ENCODE peak calls at places on chromosomes 3 and 15, in four cellular contexts. E, P, A and C are unnamed samples.

GRCh38 chr3:27575509-27575908 is 91.3 kb upstream of the SLC4A7 start:
- DNase-seq in E (no peak), P (peak), A (no peak), C (no peak)

GRCh38 chr15:73939138-73939537 is 12.9 kb downstream of the LOXL1 start:
- DNase-seq in E (no peak), P (no peak), A (no peak), C (no peak)

GRCh38 chr3:162938073-162938472 is 1441.5 kb downstream of the OTOL1 start:
- DNase-seq in E (no peak), P (no peak), A (no peak), C (no peak)

GRCh38 chr15:64213646-64214045 is 50.8 kb upstream of the PPIB start:
- DNase-seq in E (no peak), P (no peak), A (no peak), C (no peak)

GRCh38 chr3:147903037-147903436 is 493.9 kb downstream of the ZIC1 start:
- DNase-seq in E (no peak), P (no peak), A (no peak), C (no peak)

GRCh38 chr15:49495993-49496747 is 73.1 kb downstream of the FGF7 start:
- DNase-seq in E (no peak), P (no peak), A (no peak), C (no peak)

GRCh38 chr15:53359038-53359437 is 400.4 kb downstream of the WDR72 start:
- DNase-seq in E (no peak), P (no peak), A (no peak), C (no peak)

GRCh38 chr3:152574461-152575079 is 260.4 kb upstream of the P2RY1 start:
- DNase-seq in E (no peak), P (peak), A (no peak), C (no peak)

GRCh38 chr15:59960318-59960717 is 43.8 kb upstream of the FOXB1 start:
- DNase-seq in E (no peak), P (no peak), A (no peak), C (no peak)

GRCh38 chr3:13288732-13289718 is 131.1 kb downstream of the NUP210 start:
- DNase-seq in E (no peak), P (no peak), A (no peak), C (no peak)

GRCh38 chr15:77012117-77012712 is 17.3 kb downstream of the PSTPIP1 start:
- DNase-seq in E (no peak), P (no peak), A (no peak), C (no peak)

GRCh38 chr15:77014137-77015081 is 19.5 kb downstream of the PSTPIP1 start:
- DNase-seq in E (peak), P (peak), A (peak), C (peak)

GRCh38 chr15:77015651-77016320 is 20.9 kb downstream of the PSTPIP1 start:
- DNase-seq in E (no peak), P (peak), A (no peak), C (no peak)

GRCh38 chr15:77012868-77013267 is 17.9 kb downstream of the PSTPIP1 start:
- DNase-seq in E (peak), P (peak), A (no peak), C (no peak)

GRCh38 chr15:77013786-77014136 is 18.8 kb downstream of the PSTPIP1 start:
- DNase-seq in E (peak), P (peak), A (no peak), C (peak)
- TF ChIP-seq CTCF in E (no peak), P (peak), A (no peak), C (no peak)

DNA sequence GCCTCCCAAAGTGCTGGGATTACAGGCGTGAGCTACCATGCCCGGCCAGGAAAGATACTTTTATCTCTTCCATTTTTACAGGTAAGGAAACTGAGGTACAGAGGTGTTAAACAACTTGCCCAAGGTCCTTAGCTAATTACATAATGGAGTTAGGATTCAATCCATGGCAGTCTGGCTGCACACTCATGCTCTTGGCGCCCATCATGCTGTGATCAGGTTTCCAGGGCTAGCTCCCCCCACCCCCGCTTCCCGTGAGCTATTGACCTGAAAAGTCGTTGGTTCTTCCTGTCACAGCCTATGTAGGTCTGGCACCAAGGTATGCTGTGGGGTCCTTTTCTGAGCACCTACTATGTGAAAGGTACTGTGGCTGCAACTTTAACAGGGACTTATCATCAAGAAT is 55.9 kb upstream of the LARS2 start:
- DNase-seq in E (no peak), P (no peak), A (no peak), C (no peak)
- TF ChIP-seq CTCF in E (no peak), P (no peak), A (no peak), C (no peak)

DNA sequence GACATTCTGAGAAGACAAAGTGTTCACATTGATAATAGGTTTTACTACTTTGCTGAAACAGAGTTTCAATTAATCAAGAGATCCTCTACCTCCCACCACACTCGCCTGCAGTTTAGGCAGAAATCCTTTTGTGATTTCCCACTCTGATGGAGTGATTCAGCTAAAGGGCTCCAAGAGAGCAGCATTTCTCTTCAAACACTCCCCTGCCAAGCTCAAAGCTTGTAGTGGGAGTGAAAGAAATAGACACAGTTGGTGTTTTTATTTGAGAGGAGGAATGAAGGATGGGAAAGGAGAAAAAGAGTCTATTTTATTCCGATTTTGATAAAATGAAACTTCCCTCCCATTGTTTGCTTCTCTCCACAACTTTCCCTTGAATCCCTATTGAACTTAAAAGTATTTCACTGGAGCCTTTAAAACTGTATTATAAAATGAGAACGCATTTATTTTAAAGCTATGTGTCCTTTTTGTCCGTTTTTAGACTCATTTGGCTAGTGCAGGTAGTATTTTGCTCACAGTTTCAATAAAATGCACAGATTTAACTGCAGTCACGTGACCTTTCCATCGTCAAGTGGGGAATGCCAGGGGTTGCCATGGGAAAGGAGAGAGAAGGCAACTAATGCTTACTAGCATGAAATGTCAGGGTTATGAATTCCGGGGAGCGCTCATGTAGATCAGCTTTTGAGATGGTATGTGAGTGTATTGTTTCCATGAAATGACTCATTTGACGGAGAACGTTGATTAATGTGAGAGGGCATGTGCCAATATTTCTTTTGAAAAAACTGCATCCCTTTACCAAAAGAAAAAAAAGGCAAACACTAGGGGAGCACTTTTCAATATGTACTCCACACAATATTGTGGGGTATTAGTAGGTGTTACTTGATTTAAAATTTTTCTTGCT is 7.7 kb upstream of the OSBPL11 start:
- DNase-seq in E (no peak), P (no peak), A (no peak), C (no peak)
- TF ChIP-seq CTCF in E (no peak), P (no peak), A (no peak), C (no peak)

GRCh38 chr3:135788978-135789377 is 176.6 kb upstream of the PPP2R3A start:
- DNase-seq in E (no peak), P (no peak), A (no peak), C (no peak)

DNA sequence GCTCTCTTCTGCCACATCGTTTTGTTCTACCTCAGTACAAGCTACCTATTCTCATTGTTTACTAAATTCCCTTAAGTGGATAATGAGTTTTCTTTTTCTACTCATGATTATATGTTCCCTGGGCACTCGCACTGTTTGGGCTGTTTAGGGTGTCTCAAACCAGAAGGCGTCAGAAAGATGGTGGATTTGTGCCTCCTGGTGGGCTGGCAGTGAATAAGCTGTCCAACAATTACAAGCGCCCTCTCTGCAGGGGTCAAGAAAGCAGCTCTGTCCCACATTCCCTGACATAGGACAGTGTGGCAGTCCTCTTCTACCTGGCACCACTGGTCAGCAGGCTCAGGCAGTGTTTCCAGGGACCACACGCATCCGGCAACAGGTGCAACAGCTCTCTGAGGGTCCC is 173.4 kb upstream of the PPP2R3A start:
- DNase-seq in E (no peak), P (no peak), A (no peak), C (no peak)
- TF ChIP-seq CTCF in E (no peak), P (no peak), A (no peak), C (peak)

GRCh38 chr3:157074490-157074889 is 85.5 kb downstream of the CCNL1 start:
- DNase-seq in E (no peak), P (no peak), A (no peak), C (no peak)

GRCh38 chr3:157078131-157078835 is 81.7 kb downstream of the CCNL1 start:
- DNase-seq in E (peak), P (no peak), A (no peak), C (no peak)

GRCh38 chr3:157079677-157080369 is 80.1 kb downstream of the CCNL1 start:
- DNase-seq in E (peak), P (no peak), A (no peak), C (no peak)

GRCh38 chr3:157075693-157076420 is 84.1 kb downstream of the CCNL1 start:
- DNase-seq in E (no peak), P (no peak), A (no peak), C (no peak)

DNA sequence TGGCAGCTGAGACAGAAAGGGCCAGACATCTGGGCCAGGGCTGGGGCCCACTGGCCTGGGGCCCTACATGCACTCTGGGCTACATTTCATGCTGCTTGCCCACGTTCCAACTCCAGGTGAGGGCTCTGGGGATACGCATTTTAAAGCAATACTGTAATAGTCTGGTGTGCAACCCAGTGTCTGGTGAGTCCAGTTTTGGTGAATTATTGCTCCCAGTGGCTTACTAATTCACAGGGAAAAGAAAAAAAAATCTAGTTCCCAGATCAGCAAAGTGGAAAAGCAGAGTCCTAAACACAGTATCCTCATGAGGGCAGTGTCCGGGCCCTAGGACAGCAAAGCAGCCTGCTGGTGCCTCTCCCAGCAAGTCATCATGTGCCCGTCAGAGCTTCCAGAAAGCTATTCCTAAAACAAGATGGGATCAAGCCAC is 82.4 kb downstream of the CCNL1 start:
- DNase-seq in E (no peak), P (no peak), A (no peak), C (no peak)
- TF ChIP-seq CTCF in E (no peak), P (no peak), A (no peak), C (no peak)